ENCODE peak calls at places on chromosome 12, in nine cellular contexts. Q, I, Z, U, G, D, M, C and O are unnamed samples.

GRCh38 chr12:105910030-105910429 is 228.7 kb downstream of the NUAK1 start:
- DNase-seq in Q (no peak), I (peak), Z (no peak), U (no peak), G (no peak), D (no peak), M (no peak), C (no peak), O (no peak)

GRCh38 chr12:50404307-50404706 is 3.6 kb downstream of the LARP4 start:
- DNase-seq in Q (no peak), I (no peak), Z (no peak), U (no peak), G (no peak), D (no peak), M (no peak), C (no peak), O (no peak)

GRCh38 chr12:114938487-114939210 is 254.7 kb upstream of the TBX3 start:
- DNase-seq in Q (no peak), I (no peak), Z (no peak), U (no peak), G (no peak), D (no peak), M (no peak), C (no peak), O (no peak)

GRCh38 chr12:124457287-124458219 is 109.9 kb downstream of the NCOR2 start:
- DNase-seq in Q (peak), I (peak), Z (no peak), U (no peak), G (peak), D (no peak), M (peak), C (peak), O (peak)

GRCh38 chr12:108638997-108639822 is 5.5 kb upstream of the SELPLG start:
- DNase-seq in Q (no peak), I (no peak), Z (no peak), U (no peak), G (no peak), D (no peak), M (no peak), C (no peak), O (peak)

GRCh38 chr12:58757422-58757821 is 162.9 kb downstream of the LRIG3 start:
- DNase-seq in Q (no peak), I (no peak), Z (no peak), U (peak), G (no peak), D (no peak), M (peak), C (peak), O (peak)

GRCh38 chr12:57099062-57099714 is 10.3 kb downstream of the NAB2 start:
- DNase-seq in Q (no peak), I (no peak), Z (no peak), U (no peak), G (no peak), D (no peak), M (no peak), C (no peak), O (no peak)

GRCh38 chr12:31217356-31218130 is 108.4 kb downstream of the SINHCAF start:
- DNase-seq in Q (no peak), I (peak), Z (no peak), U (no peak), G (no peak), D (no peak), M (no peak), C (no peak), O (no peak)

GRCh38 chr12:104656383-104656782 is 199.6 kb downstream of the CHST11 start:
- DNase-seq in Q (no peak), I (no peak), Z (no peak), U (no peak), G (no peak), D (no peak), M (no peak), C (no peak), O (no peak)

GRCh38 chr12:29429999-29430698 is 49.2 kb upstream of the ERGIC2 start:
- DNase-seq in Q (no peak), I (no peak), Z (no peak), U (no peak), G (no peak), D (no peak), M (no peak), C (no peak), O (no peak)

GRCh38 chr12:122080149-122081107 is 1.9 kb downstream of the MLXIP start:
- DNase-seq in Q (no peak), I (no peak), Z (peak), U (peak), G (peak), D (peak), M (peak), C (peak), O (peak)

GRCh38 chr12:115542656-115543055 is 734.8 kb downstream of the MED13L start:
- DNase-seq in Q (no peak), I (no peak), Z (peak), U (no peak), G (no peak), D (no peak), M (no peak), C (no peak), O (no peak)

GRCh38 chr12:124466200-124467128 is 100.9 kb downstream of the NCOR2 start:
- DNase-seq in Q (peak), I (no peak), Z (peak), U (no peak), G (peak), D (peak), M (no peak), C (peak), O (no peak)

GRCh38 chr12:94587266-94588241 is 62.8 kb downstream of the TMCC3 start:
- DNase-seq in Q (no peak), I (no peak), Z (no peak), U (no peak), G (no peak), D (no peak), M (no peak), C (no peak), O (no peak)

GRCh38 chr12:113248842-113249435 is 27.7 kb downstream of the TPCN1 start:
- DNase-seq in Q (no peak), I (no peak), Z (no peak), U (no peak), G (no peak), D (no peak), M (no peak), C (no peak), O (no peak)

GRCh38 chr12:29551879-29552278 is 54.4 kb upstream of the OVCH1 start:
- DNase-seq in Q (no peak), I (no peak), Z (no peak), U (no peak), G (no peak), D (no peak), M (no peak), C (no peak), O (no peak)

GRCh38 chr12:55797068-55797467 is 20.5 kb downstream of the SARNP start:
- DNase-seq in Q (peak), I (no peak), Z (peak), U (no peak), G (no peak), D (no peak), M (peak), C (peak), O (peak)

GRCh38 chr12:104250366-104251125 is 35.0 kb downstream of the TXNRD1 start:
- DNase-seq in Q (no peak), I (peak), Z (no peak), U (no peak), G (no peak), D (no peak), M (no peak), C (no peak), O (no peak)

GRCh38 chr12:48862691-48863090 is 3.0 kb downstream of the RND1 start:
- DNase-seq in Q (no peak), I (no peak), Z (no peak), U (no peak), G (no peak), D (no peak), M (no peak), C (no peak), O (no peak)

GRCh38 chr12:93922583-93923006 is 225.8 kb upstream of the PLXNC1 start:
- DNase-seq in Q (no peak), I (no peak), Z (peak), U (no peak), G (peak), D (no peak), M (peak), C (peak), O (no peak)

GRCh38 chr12:10395390-10395998 is 5.7 kb upstream of the KLRK1 start:
- DNase-seq in Q (peak), I (no peak), Z (peak), U (peak), G (no peak), D (no peak), M (peak), C (peak), O (peak)

GRCh38 chr12:34292736-34293625 is 270.7 kb downstream of the ALG10 start:
- DNase-seq in Q (no peak), I (no peak), Z (peak), U (no peak), G (peak), D (peak), M (no peak), C (no peak), O (no peak)
- TF ChIP-seq CTCF in Q (no peak), I (no peak), Z (no peak), U (no peak), G (no peak), D (no peak), M (no peak), C (no peak), O (no peak)

GRCh38 chr12:70660002-70660604 is 22.9 kb upstream of the PTPRB start:
- DNase-seq in Q (no peak), I (no peak), Z (no peak), U (no peak), G (no peak), D (no peak), M (no peak), C (no peak), O (no peak)
- H3K4me3 ChIP-seq in Q (no peak), I (no peak), Z (no peak), U (no peak), G (no peak), D (no peak), M (no peak), C (no peak), O (no peak)

GRCh38 chr12:120979220-120979861 is 998 bp downstream of the HNF1A start:
- DNase-seq in Q (no peak), I (no peak), Z (no peak), U (no peak), G (no peak), D (peak), M (no peak), C (no peak), O (no peak)

GRCh38 chr12:120979862-120980696 is 1.7 kb downstream of the HNF1A start:
- DNase-seq in Q (no peak), I (no peak), Z (peak), U (no peak), G (no peak), D (peak), M (no peak), C (no peak), O (no peak)

GRCh38 chr12:120980800-120981368 is 2.5 kb downstream of the HNF1A start:
- DNase-seq in Q (no peak), I (no peak), Z (peak), U (no peak), G (no peak), D (peak), M (no peak), C (no peak), O (no peak)

GRCh38 chr12:120977531-120978295 is 630 bp upstream of the HNF1A start:
- DNase-seq in Q (no peak), I (no peak), Z (no peak), U (no peak), G (no peak), D (no peak), M (no peak), C (no peak), O (no peak)

GRCh38 chr12:120978296-120979219 is at the start of gene HNF1A:
- DNase-seq in Q (no peak), I (no peak), Z (peak), U (no peak), G (no peak), D (peak), M (no peak), C (no peak), O (no peak)
- TF ChIP-seq CTCF in Q (no peak), I (no peak), Z (no peak), U (no peak), G (no peak), D (no peak), M (no peak), C (no peak), O (no peak)

DNA sequence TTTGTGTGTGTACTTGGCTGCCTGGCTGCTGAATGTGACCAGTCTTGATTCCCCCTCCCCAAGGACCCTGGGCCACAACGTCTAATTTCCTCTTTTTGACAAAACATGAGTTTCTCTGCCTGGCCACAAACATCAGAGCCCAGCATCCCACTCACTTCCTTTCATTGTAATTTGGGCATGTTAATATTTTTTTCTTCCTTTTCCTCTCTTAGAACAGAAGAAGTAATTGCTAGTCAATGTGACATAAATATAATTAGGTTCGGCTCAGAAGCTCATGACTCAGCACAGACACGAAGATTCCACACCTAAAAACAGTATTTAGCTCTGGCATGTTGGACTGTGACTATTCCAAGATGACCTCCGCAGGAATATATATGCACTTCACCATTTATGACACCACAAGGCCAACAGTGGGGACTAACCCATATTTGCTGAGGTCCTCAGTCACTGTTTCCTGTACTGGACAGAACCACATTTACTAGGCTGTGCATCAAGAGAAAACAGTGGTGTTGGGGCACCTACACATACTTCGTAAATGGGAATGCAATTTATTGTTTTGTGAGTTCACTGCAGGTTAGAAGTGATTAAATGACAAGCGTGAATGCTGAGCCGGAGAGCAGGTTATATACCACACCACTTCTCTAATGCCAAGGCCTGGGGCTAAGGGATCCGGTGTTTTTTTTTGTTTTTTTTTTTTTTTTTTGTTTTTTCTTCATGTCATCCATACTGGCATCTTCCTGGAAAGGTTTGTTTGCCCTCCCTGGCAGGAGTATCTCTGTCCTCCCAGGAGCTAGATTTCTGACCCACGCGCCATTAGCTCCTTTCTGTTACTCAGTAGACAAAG is 4.2 kb downstream of the GSG1 start:
- DNase-seq in Q (no peak), I (peak), Z (no peak), U (no peak), G (no peak), D (no peak), M (no peak), C (peak), O (peak)
- H3K4me3 ChIP-seq in Q (no peak), I (no peak), Z (no peak), U (no peak), G (no peak), D (no peak), M (no peak), C (no peak), O (no peak)

GRCh38 chr12:92912672-92913071 is 16.4 kb downstream of the EEA1 start:
- DNase-seq in Q (no peak), I (no peak), Z (no peak), U (no peak), G (no peak), D (no peak), M (no peak), C (no peak), O (no peak)
- TF ChIP-seq CTCF in Q (no peak), I (no peak), Z (no peak), U (no peak), G (no peak), D (no peak), M (no peak), C (no peak), O (no peak)

DNA sequence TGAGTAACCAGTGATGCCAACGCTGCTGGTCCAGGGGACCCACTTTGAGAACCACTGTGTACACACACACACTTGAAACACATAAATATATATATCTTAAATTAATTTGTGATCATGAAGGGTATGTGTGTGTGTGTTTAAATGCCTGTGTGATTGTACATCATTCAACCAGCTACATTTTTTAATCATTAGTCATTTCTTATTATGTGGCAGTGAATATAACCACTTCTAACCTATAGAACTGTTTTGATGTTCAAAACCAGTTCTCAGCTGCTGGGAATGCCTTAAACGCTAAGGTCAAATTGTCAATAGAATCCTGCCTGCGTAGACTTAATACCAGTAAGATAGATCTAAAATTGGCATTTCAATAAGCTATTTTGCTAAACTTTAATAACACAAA is 330.0 kb downstream of the SYT1 start:
- DNase-seq in Q (no peak), I (no peak), Z (no peak), U (no peak), G (no peak), D (no peak), M (no peak), C (no peak), O (peak)
- H3K4me3 ChIP-seq in Q (no peak), I (no peak), Z (no peak), U (no peak), G (no peak), D (no peak), M (no peak), C (no peak), O (no peak)

GRCh38 chr12:68042212-68042699 is 53.0 kb downstream of the IFNG-AS1 start:
- DNase-seq in Q (peak), I (no peak), Z (no peak), U (no peak), G (no peak), D (no peak), M (peak), C (peak), O (peak)
- TF ChIP-seq CTCF in Q (peak), I (no peak), Z (no peak), U (no peak), G (no peak), D (no peak), M (no peak), C (no peak), O (no peak)